ENCODE peak calls at places on chromosomes 6 and 20, in nine cellular contexts. One of them, this sample, is unnamed.

GRCh38 chr6:70282906-70283461 is 19.9 kb downstream of the COL9A1 start:
- DNase-seq in astrocyte of the spinal cord: no peak
- DNase-seq in HFF-Myc: no peak
- DNase-seq in H9: peak
- DNase-seq in GM12864: no peak
- DNase-seq in brain microvascular endothelial cell: no peak
- DNase-seq in sigmoid colon: no peak
- DNase-seq in GM06990: no peak
- DNase-seq in colonic mucosa: no peak
- DNase-seq in this sample: no peak

GRCh38 chr6:47357827-47358226 is 48.1 kb upstream of the TNFRSF21 start:
- DNase-seq in sigmoid colon: no peak
- DNase-seq in brain microvascular endothelial cell: no peak
- DNase-seq in H9: no peak
- DNase-seq in colonic mucosa: no peak
- DNase-seq in GM06990: peak
- DNase-seq in HFF-Myc: no peak
- DNase-seq in astrocyte of the spinal cord: no peak
- DNase-seq in GM12864: peak
- DNase-seq in this sample: no peak

GRCh38 chr6:131979515-131980337 is 28.6 kb upstream of the CCN2 start:
- DNase-seq in HFF-Myc: peak
- DNase-seq in brain microvascular endothelial cell: peak
- DNase-seq in GM06990: no peak
- DNase-seq in astrocyte of the spinal cord: peak
- DNase-seq in GM12864: no peak
- DNase-seq in H9: no peak
- DNase-seq in colonic mucosa: no peak
- DNase-seq in sigmoid colon: no peak
- DNase-seq in this sample: no peak

GRCh38 chr6:138945354-138945753 is 42.7 kb downstream of the REPS1 start:
- DNase-seq in H9: peak
- DNase-seq in colonic mucosa: no peak
- DNase-seq in GM12864: no peak
- DNase-seq in sigmoid colon: no peak
- DNase-seq in brain microvascular endothelial cell: no peak
- DNase-seq in astrocyte of the spinal cord: no peak
- DNase-seq in HFF-Myc: no peak
- DNase-seq in GM06990: no peak
- DNase-seq in this sample: no peak

GRCh38 chr6:93417421-93417996 is 1.9 kb downstream of the EPHA7 start:
- DNase-seq in colonic mucosa: no peak
- DNase-seq in GM06990: no peak
- DNase-seq in astrocyte of the spinal cord: peak
- DNase-seq in brain microvascular endothelial cell: peak
- DNase-seq in H9: no peak
- DNase-seq in sigmoid colon: peak
- DNase-seq in GM12864: no peak
- DNase-seq in HFF-Myc: no peak
- DNase-seq in this sample: no peak

GRCh38 chr6:44628347-44628746 is 240.8 kb downstream of the CDC5L start:
- DNase-seq in H9: no peak
- DNase-seq in HFF-Myc: no peak
- DNase-seq in GM12864: no peak
- DNase-seq in astrocyte of the spinal cord: no peak
- DNase-seq in brain microvascular endothelial cell: no peak
- DNase-seq in colonic mucosa: no peak
- DNase-seq in sigmoid colon: no peak
- DNase-seq in GM06990: no peak
- DNase-seq in this sample: no peak

GRCh38 chr6:112665114-112665513 is 318.0 kb downstream of the RFPL4B start:
- DNase-seq in GM06990: no peak
- DNase-seq in HFF-Myc: no peak
- DNase-seq in colonic mucosa: no peak
- DNase-seq in GM12864: no peak
- DNase-seq in H9: no peak
- DNase-seq in astrocyte of the spinal cord: no peak
- DNase-seq in sigmoid colon: no peak
- DNase-seq in brain microvascular endothelial cell: peak
- DNase-seq in this sample: no peak

GRCh38 chr6:36843169-36843568 is 3.9 kb upstream of the CPNE5 start:
- DNase-seq in GM12864: no peak
- DNase-seq in colonic mucosa: no peak
- DNase-seq in astrocyte of the spinal cord: no peak
- DNase-seq in HFF-Myc: no peak
- DNase-seq in GM06990: no peak
- DNase-seq in H9: no peak
- DNase-seq in brain microvascular endothelial cell: no peak
- DNase-seq in sigmoid colon: no peak
- DNase-seq in this sample: no peak

GRCh38 chr6:41643899-41644269 is 5.6 kb downstream of the MDFI start:
- DNase-seq in sigmoid colon: no peak
- DNase-seq in brain microvascular endothelial cell: no peak
- DNase-seq in HFF-Myc: no peak
- DNase-seq in H9: no peak
- DNase-seq in colonic mucosa: no peak
- DNase-seq in GM06990: no peak
- DNase-seq in astrocyte of the spinal cord: no peak
- DNase-seq in GM12864: no peak
- DNase-seq in this sample: no peak

GRCh38 chr6:53359088-53359842 is 10.5 kb upstream of the ELOVL5 start:
- DNase-seq in GM06990: peak
- DNase-seq in sigmoid colon: peak
- DNase-seq in colonic mucosa: peak
- DNase-seq in H9: peak
- DNase-seq in brain microvascular endothelial cell: peak
- DNase-seq in GM12864: no peak
- DNase-seq in astrocyte of the spinal cord: peak
- DNase-seq in HFF-Myc: peak
- DNase-seq in this sample: peak

GRCh38 chr6:163415620-163416379 is 1.3 kb downstream of the QKI start:
- DNase-seq in sigmoid colon: peak
- DNase-seq in brain microvascular endothelial cell: peak
- DNase-seq in GM06990: peak
- DNase-seq in colonic mucosa: no peak
- DNase-seq in H9: no peak
- DNase-seq in astrocyte of the spinal cord: peak
- DNase-seq in HFF-Myc: no peak
- DNase-seq in GM12864: no peak
- DNase-seq in this sample: peak

GRCh38 chr6:100846276-100846675 is 34.9 kb downstream of the ASCC3 start:
- DNase-seq in brain microvascular endothelial cell: no peak
- DNase-seq in colonic mucosa: no peak
- DNase-seq in sigmoid colon: no peak
- DNase-seq in HFF-Myc: no peak
- DNase-seq in GM12864: no peak
- DNase-seq in GM06990: no peak
- DNase-seq in H9: no peak
- DNase-seq in astrocyte of the spinal cord: no peak
- DNase-seq in this sample: no peak

GRCh38 chr20:36491901-36492617 is 49.3 kb upstream of the MYL9 start:
- DNase-seq in brain microvascular endothelial cell: no peak
- DNase-seq in GM12864: no peak
- DNase-seq in astrocyte of the spinal cord: peak
- DNase-seq in H9: no peak
- DNase-seq in GM06990: no peak
- DNase-seq in colonic mucosa: no peak
- DNase-seq in HFF-Myc: no peak
- DNase-seq in sigmoid colon: no peak
- DNase-seq in this sample: no peak

DNA sequence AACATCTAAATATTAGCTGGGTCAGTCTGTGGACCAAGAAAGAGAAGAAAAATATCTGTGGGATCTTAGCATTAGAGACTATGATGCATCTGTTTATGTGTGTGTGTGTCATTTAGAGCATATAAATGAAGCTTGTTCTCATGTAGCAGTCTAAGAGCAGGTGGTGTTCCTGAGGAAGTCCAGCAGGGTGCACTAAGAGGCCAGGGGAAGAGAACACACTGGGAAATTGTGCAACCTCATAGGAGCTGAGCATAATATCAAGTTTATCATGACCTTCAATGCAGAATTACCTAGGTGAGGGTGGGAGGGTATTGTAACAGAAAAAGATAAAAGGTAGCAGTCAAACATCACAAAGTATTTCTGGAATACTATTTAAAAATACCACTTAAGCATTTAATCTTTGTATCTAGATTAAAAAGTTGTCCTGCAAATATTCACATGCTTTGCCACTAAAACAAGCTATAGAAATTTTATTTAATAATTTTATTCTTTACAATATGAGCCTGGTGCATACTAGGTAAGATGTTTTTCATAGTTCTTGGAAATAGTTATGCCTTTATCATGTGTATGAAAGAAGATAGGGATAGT is 80.5 kb downstream of the SMPDL3A start:
- DNase-seq in sigmoid colon: no peak
- DNase-seq in HFF-Myc: peak
- DNase-seq in GM06990: no peak
- DNase-seq in H9: peak
- DNase-seq in astrocyte of the spinal cord: peak
- DNase-seq in GM12864: no peak
- DNase-seq in brain microvascular endothelial cell: peak
- DNase-seq in colonic mucosa: peak
- DNase-seq in this sample: no peak
- TF ChIP-seq CTCF in sigmoid colon: peak
- TF ChIP-seq CTCF in HFF-Myc: peak
- TF ChIP-seq CTCF in GM06990: peak
- TF ChIP-seq CTCF in H9: peak
- TF ChIP-seq CTCF in astrocyte of the spinal cord: peak
- TF ChIP-seq CTCF in GM12864: peak
- TF ChIP-seq CTCF in brain microvascular endothelial cell: peak
- TF ChIP-seq CTCF in colonic mucosa: peak
- TF ChIP-seq CTCF in this sample: no peak

GRCh38 chr6:161921602-161922400 is 647.9 kb upstream of the AGPAT4 start:
- DNase-seq in brain microvascular endothelial cell: no peak
- DNase-seq in astrocyte of the spinal cord: no peak
- DNase-seq in HFF-Myc: no peak
- DNase-seq in sigmoid colon: no peak
- DNase-seq in GM12864: no peak
- DNase-seq in GM06990: no peak
- DNase-seq in H9: no peak
- DNase-seq in colonic mucosa: no peak
- DNase-seq in this sample: no peak

GRCh38 chr6:161918608-161919205 is 644.8 kb upstream of the AGPAT4 start:
- DNase-seq in sigmoid colon: no peak
- DNase-seq in GM06990: no peak
- DNase-seq in astrocyte of the spinal cord: no peak
- DNase-seq in brain microvascular endothelial cell: no peak
- DNase-seq in H9: no peak
- DNase-seq in colonic mucosa: no peak
- DNase-seq in GM12864: no peak
- DNase-seq in HFF-Myc: no peak
- DNase-seq in this sample: no peak

GRCh38 chr6:161919711-161920110 is 645.9 kb upstream of the AGPAT4 start:
- DNase-seq in HFF-Myc: no peak
- DNase-seq in brain microvascular endothelial cell: no peak
- DNase-seq in colonic mucosa: no peak
- DNase-seq in GM06990: no peak
- DNase-seq in H9: no peak
- DNase-seq in GM12864: no peak
- DNase-seq in astrocyte of the spinal cord: no peak
- DNase-seq in sigmoid colon: no peak
- DNase-seq in this sample: no peak

GRCh38 chr6:161924516-161925116 is 650.8 kb upstream of the AGPAT4 start:
- DNase-seq in colonic mucosa: no peak
- DNase-seq in sigmoid colon: no peak
- DNase-seq in brain microvascular endothelial cell: no peak
- DNase-seq in H9: no peak
- DNase-seq in astrocyte of the spinal cord: no peak
- DNase-seq in GM06990: no peak
- DNase-seq in HFF-Myc: no peak
- DNase-seq in GM12864: no peak
- DNase-seq in this sample: no peak

DNA sequence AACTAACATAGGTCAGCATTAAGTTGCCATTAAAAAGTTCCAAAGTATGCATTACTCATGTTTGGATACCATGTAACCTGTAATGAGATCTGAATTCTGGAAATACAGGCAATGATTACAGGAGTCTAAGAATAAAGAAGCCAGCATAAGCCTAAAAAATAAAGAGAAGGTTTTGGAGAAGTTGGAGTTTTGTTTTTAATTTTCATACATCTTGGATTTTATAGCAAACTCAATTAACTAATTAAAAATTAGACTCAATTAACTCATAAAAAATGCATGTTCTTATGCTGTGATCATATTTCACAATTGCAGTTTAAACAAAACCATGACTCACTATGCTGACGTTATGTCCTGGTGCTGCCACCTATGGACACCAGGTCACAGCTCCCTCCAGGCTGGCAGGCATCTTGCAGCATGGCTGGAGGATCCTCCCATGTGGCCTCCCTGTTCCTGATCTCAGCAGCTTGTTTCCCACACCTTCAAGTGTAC is 648.8 kb upstream of the AGPAT4 start:
- DNase-seq in HFF-Myc: peak
- DNase-seq in colonic mucosa: peak
- DNase-seq in sigmoid colon: no peak
- DNase-seq in astrocyte of the spinal cord: peak
- DNase-seq in brain microvascular endothelial cell: peak
- DNase-seq in GM06990: no peak
- DNase-seq in H9: peak
- DNase-seq in GM12864: no peak
- DNase-seq in this sample: no peak
- TF ChIP-seq CTCF in HFF-Myc: no peak
- TF ChIP-seq CTCF in colonic mucosa: peak
- TF ChIP-seq CTCF in sigmoid colon: no peak
- TF ChIP-seq CTCF in astrocyte of the spinal cord: peak
- TF ChIP-seq CTCF in brain microvascular endothelial cell: peak
- TF ChIP-seq CTCF in GM06990: peak
- TF ChIP-seq CTCF in H9: peak
- TF ChIP-seq CTCF in GM12864: no peak
- TF ChIP-seq CTCF in this sample: no peak

DNA sequence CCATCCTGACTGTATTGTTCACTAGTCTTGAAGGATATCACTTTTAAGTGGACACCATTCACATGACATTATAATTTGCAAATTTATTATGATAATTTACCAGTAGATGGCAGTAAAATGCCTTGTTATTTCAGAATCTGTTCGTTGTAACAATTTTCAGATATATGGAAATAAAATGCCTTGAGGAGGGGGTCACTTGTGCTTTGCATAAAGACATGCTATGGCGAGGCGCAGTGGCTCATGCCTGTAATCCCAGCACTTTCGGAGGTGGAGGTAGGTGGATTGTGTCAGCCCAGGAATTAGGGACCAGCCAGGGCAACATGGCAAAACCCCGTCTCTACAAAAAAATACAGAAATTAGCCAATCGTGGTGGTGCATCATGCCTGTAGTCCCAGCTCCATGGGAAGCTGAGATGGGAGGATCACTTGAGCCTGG is 9.0 kb upstream of the NCOA6 start:
- DNase-seq in GM06990: no peak
- DNase-seq in GM12864: no peak
- DNase-seq in HFF-Myc: no peak
- DNase-seq in H9: no peak
- DNase-seq in brain microvascular endothelial cell: no peak
- DNase-seq in colonic mucosa: no peak
- DNase-seq in astrocyte of the spinal cord: peak
- DNase-seq in sigmoid colon: no peak
- DNase-seq in this sample: peak
- TF ChIP-seq CTCF in GM06990: peak
- TF ChIP-seq CTCF in GM12864: no peak
- TF ChIP-seq CTCF in HFF-Myc: no peak
- TF ChIP-seq CTCF in H9: peak
- TF ChIP-seq CTCF in brain microvascular endothelial cell: peak
- TF ChIP-seq CTCF in colonic mucosa: no peak
- TF ChIP-seq CTCF in astrocyte of the spinal cord: no peak
- TF ChIP-seq CTCF in sigmoid colon: peak
- TF ChIP-seq CTCF in this sample: peak

GRCh38 chr6:13574571-13575376 is at the start of gene SIRT5:
- DNase-seq in GM12864: peak
- DNase-seq in colonic mucosa: peak
- DNase-seq in GM06990: peak
- DNase-seq in H9: peak
- DNase-seq in astrocyte of the spinal cord: peak
- DNase-seq in sigmoid colon: peak
- DNase-seq in brain microvascular endothelial cell: peak
- DNase-seq in HFF-Myc: peak
- DNase-seq in this sample: peak
- TF ChIP-seq CTCF in GM12864: no peak
- TF ChIP-seq CTCF in colonic mucosa: no peak
- TF ChIP-seq CTCF in GM06990: no peak
- TF ChIP-seq CTCF in H9: no peak
- TF ChIP-seq CTCF in astrocyte of the spinal cord: no peak
- TF ChIP-seq CTCF in sigmoid colon: no peak
- TF ChIP-seq CTCF in brain microvascular endothelial cell: no peak
- TF ChIP-seq CTCF in HFF-Myc: no peak
- TF ChIP-seq CTCF in this sample: no peak

This sample was measured in mesothelial cell of epicardium.